ENCODE peak calls at places on chromosomes 13 and 19, in seven cellular contexts. One of them, this sample, is unnamed.

GRCh38 chr13:49517461-49517860 is 21.7 kb downstream of the PHF11 start:
- DNase-seq in astrocyte of the cerebellum: no peak
- DNase-seq in tibial nerve: no peak
- DNase-seq in uterus: no peak
- DNase-seq in thoracic aorta: no peak
- DNase-seq in stomach: no peak
- DNase-seq in cardiac muscle cell: peak; percentile 23
- DNase-seq in this sample: no peak

GRCh38 chr13:106561551-106562170 is 6.3 kb downstream of the ARGLU1 start:
- DNase-seq in astrocyte of the cerebellum: no peak
- DNase-seq in uterus: no peak
- DNase-seq in cardiac muscle cell: peak; percentile 51
- DNase-seq in thoracic aorta: no peak
- DNase-seq in tibial nerve: no peak
- DNase-seq in stomach: no peak
- DNase-seq in this sample: no peak

GRCh38 chr13:111944171-111944583 is 122.8 kb upstream of the SOX1 start:
- DNase-seq in uterus: no peak
- DNase-seq in cardiac muscle cell: no peak
- DNase-seq in thoracic aorta: no peak
- DNase-seq in astrocyte of the cerebellum: no peak
- DNase-seq in tibial nerve: no peak
- DNase-seq in stomach: no peak
- DNase-seq in this sample: peak; percentile 71

GRCh38 chr13:99083976-99084375 is 106.1 kb upstream of the DOCK9 start:
- DNase-seq in thoracic aorta: no peak
- DNase-seq in cardiac muscle cell: no peak
- DNase-seq in astrocyte of the cerebellum: no peak
- DNase-seq in stomach: no peak
- DNase-seq in uterus: no peak
- DNase-seq in tibial nerve: no peak
- DNase-seq in this sample: no peak

GRCh38 chr13:51729853-51730553 is 74.0 kb downstream of the DHRS12 start:
- DNase-seq in stomach: no peak
- DNase-seq in uterus: peak; percentile 75
- DNase-seq in astrocyte of the cerebellum: peak; percentile 65
- DNase-seq in tibial nerve: no peak
- DNase-seq in cardiac muscle cell: peak; percentile 88
- DNase-seq in thoracic aorta: peak; percentile 28
- DNase-seq in this sample: no peak

GRCh38 chr19:9309974-9310446 is 372 bp upstream of the ZNF699 start:
- DNase-seq in uterus: peak; percentile 96
- DNase-seq in stomach: peak; percentile 85
- DNase-seq in thoracic aorta: peak; percentile 80
- DNase-seq in cardiac muscle cell: peak; percentile 94
- DNase-seq in astrocyte of the cerebellum: peak; percentile 79
- DNase-seq in tibial nerve: peak; percentile 87
- DNase-seq in this sample: no peak

GRCh38 chr13:25179810-25180437 is 7.8 kb upstream of the AMER2 start:
- DNase-seq in thoracic aorta: no peak
- DNase-seq in stomach: no peak
- DNase-seq in cardiac muscle cell: peak; percentile 3
- DNase-seq in tibial nerve: no peak
- DNase-seq in uterus: no peak
- DNase-seq in astrocyte of the cerebellum: no peak
- DNase-seq in this sample: peak; percentile 42

GRCh38 chr13:113669871-113670341 is 2.9 kb downstream of the GRK1 start:
- DNase-seq in tibial nerve: no peak
- DNase-seq in uterus: peak; percentile 5
- DNase-seq in stomach: peak; percentile 24
- DNase-seq in thoracic aorta: no peak
- DNase-seq in astrocyte of the cerebellum: no peak
- DNase-seq in cardiac muscle cell: no peak
- DNase-seq in this sample: no peak

GRCh38 chr19:33345163-33345562 is 28.3 kb upstream of the CEBPG start:
- DNase-seq in thoracic aorta: no peak
- DNase-seq in cardiac muscle cell: no peak
- DNase-seq in uterus: no peak
- DNase-seq in tibial nerve: no peak
- DNase-seq in astrocyte of the cerebellum: no peak
- DNase-seq in stomach: no peak
- DNase-seq in this sample: no peak

GRCh38 chr13:95603887-95604533 is 40.5 kb downstream of the DZIP1 start:
- DNase-seq in thoracic aorta: no peak
- DNase-seq in uterus: no peak
- DNase-seq in stomach: peak; percentile 46
- DNase-seq in astrocyte of the cerebellum: peak; percentile 40
- DNase-seq in cardiac muscle cell: peak; percentile 59
- DNase-seq in tibial nerve: no peak
- DNase-seq in this sample: no peak

GRCh38 chr19:10392120-10392519 is 11.2 kb downstream of the CDC37 start:
- DNase-seq in astrocyte of the cerebellum: no peak
- DNase-seq in thoracic aorta: no peak
- DNase-seq in tibial nerve: no peak
- DNase-seq in uterus: no peak
- DNase-seq in stomach: no peak
- DNase-seq in cardiac muscle cell: no peak
- DNase-seq in this sample: no peak

GRCh38 chr19:50173144-50173543 is 10.1 kb upstream of the IZUMO2 start:
- DNase-seq in uterus: no peak
- DNase-seq in tibial nerve: no peak
- DNase-seq in stomach: peak; percentile 39
- DNase-seq in thoracic aorta: no peak
- DNase-seq in cardiac muscle cell: no peak
- DNase-seq in astrocyte of the cerebellum: no peak
- DNase-seq in this sample: no peak

GRCh38 chr19:54420383-54421168 is 5.3 kb downstream of the TTYH1 start:
- DNase-seq in cardiac muscle cell: peak; percentile 89
- DNase-seq in stomach: no peak
- DNase-seq in astrocyte of the cerebellum: no peak
- DNase-seq in uterus: no peak
- DNase-seq in thoracic aorta: no peak
- DNase-seq in tibial nerve: no peak
- DNase-seq in this sample: no peak

GRCh38 chr19:2719910-2720776 is 1.0 kb downstream of the DIRAS1 start:
- DNase-seq in astrocyte of the cerebellum: no peak
- DNase-seq in uterus: no peak
- DNase-seq in cardiac muscle cell: peak; percentile 17
- DNase-seq in thoracic aorta: no peak
- DNase-seq in stomach: no peak
- DNase-seq in tibial nerve: no peak
- DNase-seq in this sample: no peak
- TF ChIP-seq CTCF in astrocyte of the cerebellum: no peak
- TF ChIP-seq CTCF in uterus: no peak
- TF ChIP-seq CTCF in cardiac muscle cell: no peak
- TF ChIP-seq CTCF in thoracic aorta: no peak
- TF ChIP-seq CTCF in stomach: no peak
- TF ChIP-seq CTCF in tibial nerve: no peak
- TF ChIP-seq CTCF in this sample: no peak

GRCh38 chr19:13960863-13961784 is 8.8 kb downstream of the DCAF15 start:
- DNase-seq in uterus: no peak
- DNase-seq in tibial nerve: no peak
- DNase-seq in cardiac muscle cell: no peak
- DNase-seq in stomach: no peak
- DNase-seq in astrocyte of the cerebellum: no peak
- DNase-seq in thoracic aorta: no peak
- DNase-seq in this sample: no peak
- TF ChIP-seq CTCF in uterus: no peak
- TF ChIP-seq CTCF in tibial nerve: no peak
- TF ChIP-seq CTCF in cardiac muscle cell: no peak
- TF ChIP-seq CTCF in stomach: no peak
- TF ChIP-seq CTCF in astrocyte of the cerebellum: peak; percentile 36
- TF ChIP-seq CTCF in thoracic aorta: no peak
- TF ChIP-seq CTCF in this sample: no peak

DNA sequence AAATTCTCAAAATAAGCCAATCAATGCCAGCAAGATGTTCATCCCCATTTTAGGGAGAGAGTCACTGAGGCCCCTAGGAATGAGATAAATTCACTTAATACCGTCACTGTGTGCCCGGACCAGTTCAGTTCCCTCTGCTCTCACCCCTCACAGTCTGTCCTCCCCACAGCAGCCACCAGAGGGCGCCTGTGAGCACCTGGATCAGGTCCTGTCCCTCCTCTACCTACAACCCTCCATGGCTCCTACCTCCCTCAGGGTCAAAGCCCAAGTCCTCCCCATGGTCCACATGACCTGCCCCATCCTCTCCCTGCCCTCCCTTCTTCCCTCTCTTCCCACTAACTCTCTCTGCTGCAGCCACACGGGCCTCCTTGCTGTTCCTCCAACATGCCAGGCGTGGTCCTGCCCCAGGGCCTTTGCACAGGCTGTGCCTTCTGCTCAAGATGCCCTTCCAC is 42.0 kb upstream of the NFIC start:
- DNase-seq in astrocyte of the cerebellum: no peak
- DNase-seq in stomach: peak; percentile 77
- DNase-seq in uterus: no peak
- DNase-seq in cardiac muscle cell: peak; percentile 41
- DNase-seq in tibial nerve: peak; percentile 69
- DNase-seq in thoracic aorta: no peak
- DNase-seq in this sample: no peak
- TF ChIP-seq CTCF in astrocyte of the cerebellum: peak; percentile 72
- TF ChIP-seq CTCF in stomach: peak; percentile 76
- TF ChIP-seq CTCF in uterus: peak; percentile 57
- TF ChIP-seq CTCF in cardiac muscle cell: peak; percentile 74
- TF ChIP-seq CTCF in tibial nerve: peak; percentile 72
- TF ChIP-seq CTCF in thoracic aorta: peak; percentile 72
- TF ChIP-seq CTCF in this sample: peak; percentile 65

GRCh38 chr19:4547303-4548237 is 7.7 kb upstream of the LRG1 start:
- DNase-seq in stomach: peak; percentile 60
- DNase-seq in astrocyte of the cerebellum: no peak
- DNase-seq in tibial nerve: no peak
- DNase-seq in cardiac muscle cell: peak; percentile 23
- DNase-seq in thoracic aorta: no peak
- DNase-seq in uterus: no peak
- DNase-seq in this sample: no peak
- TF ChIP-seq CTCF in stomach: peak; percentile 24
- TF ChIP-seq CTCF in astrocyte of the cerebellum: peak; percentile 37
- TF ChIP-seq CTCF in tibial nerve: no peak
- TF ChIP-seq CTCF in cardiac muscle cell: peak; percentile 27
- TF ChIP-seq CTCF in thoracic aorta: no peak
- TF ChIP-seq CTCF in uterus: no peak
- TF ChIP-seq CTCF in this sample: peak; percentile 34

GRCh38 chr13:37769078-37769477 is 100.5 kb downstream of the TRPC4 start:
- DNase-seq in tibial nerve: no peak
- DNase-seq in cardiac muscle cell: no peak
- DNase-seq in stomach: no peak
- DNase-seq in thoracic aorta: no peak
- DNase-seq in astrocyte of the cerebellum: no peak
- DNase-seq in uterus: no peak
- DNase-seq in this sample: no peak
- TF ChIP-seq CTCF in tibial nerve: no peak
- TF ChIP-seq CTCF in cardiac muscle cell: peak; percentile 13
- TF ChIP-seq CTCF in stomach: no peak
- TF ChIP-seq CTCF in thoracic aorta: no peak
- TF ChIP-seq CTCF in astrocyte of the cerebellum: no peak
- TF ChIP-seq CTCF in uterus: no peak
- TF ChIP-seq CTCF in this sample: peak; percentile 56

GRCh38 chr13:97659602-97660001 is 225.6 kb downstream of the RAP2A start:
- DNase-seq in thoracic aorta: no peak
- DNase-seq in astrocyte of the cerebellum: no peak
- DNase-seq in stomach: no peak
- DNase-seq in uterus: no peak
- DNase-seq in cardiac muscle cell: peak; percentile 59
- DNase-seq in tibial nerve: no peak
- DNase-seq in this sample: peak; percentile 25
- TF ChIP-seq CTCF in thoracic aorta: no peak
- TF ChIP-seq CTCF in astrocyte of the cerebellum: peak; percentile 30
- TF ChIP-seq CTCF in stomach: no peak
- TF ChIP-seq CTCF in uterus: no peak
- TF ChIP-seq CTCF in cardiac muscle cell: peak; percentile 52
- TF ChIP-seq CTCF in tibial nerve: no peak
- TF ChIP-seq CTCF in this sample: peak; percentile 48

GRCh38 chr13:28530729-28531194 is 35.8 kb upstream of the FLT1 start:
- DNase-seq in stomach: no peak
- DNase-seq in cardiac muscle cell: peak; percentile 42
- DNase-seq in tibial nerve: no peak
- DNase-seq in thoracic aorta: no peak
- DNase-seq in uterus: no peak
- DNase-seq in astrocyte of the cerebellum: no peak
- DNase-seq in this sample: no peak

GRCh38 chr13:28528388-28528787 is 33.5 kb upstream of the FLT1 start:
- DNase-seq in thoracic aorta: no peak
- DNase-seq in stomach: no peak
- DNase-seq in uterus: no peak
- DNase-seq in cardiac muscle cell: no peak
- DNase-seq in astrocyte of the cerebellum: no peak
- DNase-seq in tibial nerve: no peak
- DNase-seq in this sample: no peak

GRCh38 chr13:28529836-28530235 is 34.9 kb upstream of the FLT1 start:
- DNase-seq in cardiac muscle cell: no peak
- DNase-seq in astrocyte of the cerebellum: no peak
- DNase-seq in thoracic aorta: no peak
- DNase-seq in uterus: no peak
- DNase-seq in stomach: no peak
- DNase-seq in tibial nerve: no peak
- DNase-seq in this sample: no peak

GRCh38 chr13:28527629-28528028 is 32.7 kb upstream of the FLT1 start:
- DNase-seq in tibial nerve: no peak
- DNase-seq in astrocyte of the cerebellum: no peak
- DNase-seq in stomach: no peak
- DNase-seq in uterus: no peak
- DNase-seq in thoracic aorta: no peak
- DNase-seq in cardiac muscle cell: no peak
- DNase-seq in this sample: peak; percentile 57

DNA sequence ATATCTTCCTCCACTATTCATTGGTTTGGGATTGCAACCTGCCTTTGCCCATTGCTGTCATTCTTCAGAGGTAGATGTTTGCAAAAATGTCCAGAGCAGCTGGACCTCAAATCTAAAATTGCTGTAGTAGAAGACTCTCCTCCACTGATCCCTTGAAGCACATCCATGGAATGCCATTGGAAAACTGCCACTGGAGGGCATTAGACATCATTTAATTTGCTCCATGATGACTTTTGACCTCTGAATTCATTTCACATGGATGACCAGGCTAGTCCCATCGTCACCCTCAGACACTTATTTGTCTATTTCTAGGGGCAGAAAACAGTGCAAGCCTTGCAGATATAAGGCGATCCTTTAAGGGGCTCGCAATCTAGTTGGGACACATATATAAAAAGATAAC is 33.9 kb upstream of the FLT1 start:
- DNase-seq in astrocyte of the cerebellum: no peak
- DNase-seq in uterus: no peak
- DNase-seq in tibial nerve: no peak
- DNase-seq in cardiac muscle cell: no peak
- DNase-seq in stomach: no peak
- DNase-seq in thoracic aorta: no peak
- DNase-seq in this sample: no peak
- TF ChIP-seq CTCF in astrocyte of the cerebellum: no peak
- TF ChIP-seq CTCF in uterus: no peak
- TF ChIP-seq CTCF in tibial nerve: no peak
- TF ChIP-seq CTCF in cardiac muscle cell: no peak
- TF ChIP-seq CTCF in stomach: no peak
- TF ChIP-seq CTCF in thoracic aorta: no peak
- TF ChIP-seq CTCF in this sample: peak; percentile 29

This sample was measured in osteocyte.